ENCODE peak calls at places on chromosomes 16 and 17, in nine cellular contexts. U is fibroblast of pulmonary artery, W is IMR-90, C is neural progenitor cell, A is bronchial epithelial cell, Y is AG04450, B is breast epithelium, L is tibial artery, P is heart right ventricle. H is an unnamed sample.

GRCh38 chr16:85279874-85280545 is 167.7 kb upstream of the CIBAR2 start:
- DNase-seq in U (peak), W (no peak), C (no peak), A (no peak), Y (no peak), B (no peak), L (peak), P (peak), H (peak)

GRCh38 chr17:19015428-19015827 is 10.9 kb upstream of the FAM83G start:
- DNase-seq in U (no peak), W (no peak), C (no peak), A (no peak), Y (no peak), B (no peak), L (no peak), P (no peak), H (no peak)

GRCh38 chr16:85324506-85324905 is 212.2 kb upstream of the CIBAR2 start:
- DNase-seq in U (no peak), W (no peak), C (no peak), A (no peak), Y (no peak), B (no peak), L (no peak), P (no peak), H (no peak)

GRCh38 chr17:69239611-69240010 is 11.0 kb upstream of the ABCA10 start:
- DNase-seq in U (no peak), W (no peak), C (no peak), A (no peak), Y (no peak), B (no peak), L (no peak), P (no peak), H (no peak)

GRCh38 chr16:30774367-30775130 is 12.4 kb downstream of the RNF40 start:
- DNase-seq in U (no peak), W (no peak), C (peak), A (no peak), Y (no peak), B (no peak), L (no peak), P (no peak), H (no peak)

GRCh38 chr17:71830916-71831315 is 289.9 kb upstream of the SOX9 start:
- DNase-seq in U (no peak), W (no peak), C (peak), A (no peak), Y (no peak), B (no peak), L (no peak), P (no peak), H (no peak)

GRCh38 chr17:44651228-44651627 is 5.0 kb upstream of the MEIOC start:
- DNase-seq in U (no peak), W (no peak), C (no peak), A (no peak), Y (no peak), B (no peak), L (no peak), P (no peak), H (no peak)

GRCh38 chr16:7688811-7689210 is 356.2 kb downstream of the RBFOX1 start:
- DNase-seq in U (no peak), W (no peak), C (no peak), A (no peak), Y (no peak), B (no peak), L (no peak), P (no peak), H (no peak)

GRCh38 chr17:68033636-68034451 is 1.7 kb upstream of the KPNA2 start:
- DNase-seq in U (peak), W (peak), C (peak), A (peak), Y (no peak), B (no peak), L (no peak), P (no peak), H (peak)

GRCh38 chr16:12576878-12577277 is 226.8 kb downstream of the CPPED1 start:
- DNase-seq in U (no peak), W (no peak), C (no peak), A (no peak), Y (no peak), B (peak), L (no peak), P (no peak), H (no peak)

GRCh38 chr16:65737831-65738230 is 616.0 kb upstream of the CDH11 start:
- DNase-seq in U (no peak), W (no peak), C (peak), A (no peak), Y (no peak), B (no peak), L (no peak), P (no peak), H (no peak)

GRCh38 chr17:59761385-59762021 is 54.0 kb downstream of the VMP1 start:
- DNase-seq in U (peak), W (peak), C (peak), A (no peak), Y (peak), B (no peak), L (no peak), P (no peak), H (peak)

DNA sequence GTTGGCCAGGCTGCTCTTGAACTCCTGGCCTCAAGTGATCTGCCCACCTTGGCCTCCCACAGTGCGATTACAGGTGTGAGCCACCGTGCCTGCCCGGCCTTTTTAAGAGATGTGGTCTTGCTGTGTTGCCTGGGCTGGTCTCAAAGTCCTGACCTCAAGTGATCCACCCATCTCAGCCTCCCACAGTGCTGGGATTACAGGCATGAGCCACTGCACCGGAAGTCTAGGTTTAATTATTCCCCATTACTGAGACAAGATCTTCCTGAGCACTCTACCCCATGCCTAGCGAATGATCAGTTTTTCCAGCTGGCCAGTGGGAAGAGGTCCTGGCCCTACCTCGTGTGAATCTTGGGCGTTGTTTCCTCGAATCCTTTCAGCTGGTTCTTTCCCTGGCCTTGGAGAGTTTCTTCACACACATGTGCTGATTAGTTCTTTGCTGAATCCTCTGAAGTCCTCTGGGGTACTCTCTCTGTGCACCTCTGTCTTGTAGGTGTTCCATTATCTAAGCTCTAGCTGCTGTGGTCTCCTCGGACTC is 18.9 kb downstream of the C16orf54 start:
- DNase-seq in U (no peak), W (no peak), C (no peak), A (no peak), Y (no peak), B (no peak), L (no peak), P (no peak), H (no peak)
- H3K4me3 ChIP-seq in U (no peak), W (no peak), C (no peak), A (no peak), Y (no peak), B (no peak), L (no peak), P (no peak), H (no peak)

DNA sequence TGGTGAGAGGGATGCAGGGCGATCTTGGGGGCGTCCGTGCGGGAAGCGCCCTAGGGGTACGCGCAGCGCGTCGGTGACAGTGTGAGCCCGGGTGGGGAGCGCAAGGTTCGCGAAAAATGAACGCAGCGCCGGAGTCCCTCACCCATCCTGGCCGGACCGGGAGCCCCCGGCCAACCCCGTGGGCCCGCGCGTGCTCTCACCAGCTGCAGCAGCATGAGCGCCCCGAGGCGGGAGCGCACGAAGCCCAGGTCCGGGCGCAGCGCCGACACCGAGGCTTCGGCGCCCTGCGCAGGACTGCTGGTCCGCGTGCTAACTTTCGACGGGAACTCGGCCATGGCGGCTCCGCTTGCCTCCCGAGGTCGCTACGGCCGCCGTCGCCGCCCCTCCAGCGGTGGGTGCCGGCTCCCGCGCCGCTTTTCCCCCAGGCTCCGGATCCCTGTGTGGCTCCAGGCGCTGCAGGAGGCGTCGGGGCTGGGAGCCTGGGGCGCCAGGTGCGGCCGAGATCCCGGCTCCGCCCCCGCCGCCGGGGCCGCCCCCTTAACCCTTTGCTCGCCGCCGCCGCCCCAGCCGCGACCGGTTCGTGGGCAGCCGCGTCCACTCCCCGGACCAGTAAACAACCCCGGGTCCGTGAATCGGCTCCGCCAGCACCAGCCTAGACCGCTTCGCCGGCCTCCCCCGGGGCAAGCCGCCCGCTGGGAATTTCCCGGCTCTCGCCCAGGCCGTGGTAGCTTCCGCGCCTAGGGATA is at the start of gene PLLP:
- DNase-seq in U (no peak), W (peak), C (peak), A (no peak), Y (no peak), B (no peak), L (no peak), P (peak), H (peak)
- TF ChIP-seq CTCF in U (no peak), W (no peak), C (no peak), A (no peak), Y (no peak), B (no peak), L (no peak), P (no peak), H (no peak)

DNA sequence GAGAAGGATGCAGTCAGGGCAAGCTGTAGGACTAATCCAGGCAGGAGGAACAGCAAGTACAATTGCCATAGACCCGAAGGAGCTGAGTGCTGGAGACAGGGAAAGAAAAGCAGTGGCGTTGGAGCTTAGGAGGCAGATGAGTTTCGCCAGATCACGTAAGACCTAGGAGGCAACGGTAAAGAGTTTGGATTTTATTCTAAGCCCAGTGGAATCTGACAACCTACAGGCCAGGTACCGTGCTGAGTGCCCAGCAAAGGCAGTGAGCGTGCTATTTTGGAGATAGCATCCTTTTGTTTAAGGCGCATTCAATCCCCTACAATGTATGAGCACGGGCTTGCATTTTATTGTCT is 1.2 kb downstream of the USP43 start:
- DNase-seq in U (no peak), W (no peak), C (peak), A (no peak), Y (no peak), B (no peak), L (no peak), P (no peak), H (no peak)
- H3K4me3 ChIP-seq in U (no peak), W (no peak), C (peak), A (peak), Y (no peak), B (peak), L (no peak), P (no peak), H (peak)

GRCh38 chr17:76529643-76530488 is 7.6 kb downstream of the CYGB start:
- DNase-seq in U (peak), W (peak), C (peak), A (no peak), Y (no peak), B (peak), L (peak), P (peak), H (peak)

GRCh38 chr17:76528528-76529223 is 8.8 kb downstream of the CYGB start:
- DNase-seq in U (peak), W (peak), C (no peak), A (no peak), Y (no peak), B (no peak), L (peak), P (peak), H (peak)

GRCh38 chr17:76527430-76528111 is 9.9 kb downstream of the CYGB start:
- DNase-seq in U (peak), W (peak), C (peak), A (peak), Y (no peak), B (no peak), L (no peak), P (peak), H (peak)

GRCh38 chr17:76529224-76529642 is 8.3 kb downstream of the CYGB start:
- DNase-seq in U (peak), W (peak), C (no peak), A (peak), Y (no peak), B (peak), L (peak), P (peak), H (peak)

DNA sequence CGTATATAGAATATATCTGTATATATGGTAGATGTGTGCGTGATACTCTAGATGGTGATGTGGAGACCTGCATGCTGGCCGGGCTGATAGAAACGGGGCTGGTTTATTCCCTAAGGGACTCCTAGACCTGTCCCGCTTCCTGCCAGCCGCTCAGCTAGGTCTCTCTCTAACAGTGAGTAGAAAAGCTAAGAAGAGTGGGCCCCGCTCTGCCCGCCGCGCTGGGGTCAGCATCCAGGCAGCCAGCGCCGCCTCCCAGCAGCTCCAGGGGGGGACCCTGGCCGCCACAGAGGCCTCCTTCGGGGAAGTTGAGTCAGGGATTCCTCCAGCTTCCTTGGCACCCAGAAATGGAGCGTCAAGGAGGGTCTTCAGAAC is 9.4 kb downstream of the CYGB start:
- DNase-seq in U (no peak), W (peak), C (no peak), A (no peak), Y (no peak), B (no peak), L (no peak), P (peak), H (no peak)
- TF ChIP-seq CTCF in U (no peak), W (no peak), C (no peak), A (no peak), Y (no peak), B (no peak), L (no peak), P (no peak), H (no peak)

GRCh38 chr17:42113293-42114069 is 967 bp upstream of the DHX58 start:
- DNase-seq in U (no peak), W (no peak), C (no peak), A (no peak), Y (no peak), B (no peak), L (no peak), P (no peak), H (no peak)
- H3K4me3 ChIP-seq in U (no peak), W (no peak), C (no peak), A (no peak), Y (no peak), B (peak), L (no peak), P (no peak), H (no peak)

DNA sequence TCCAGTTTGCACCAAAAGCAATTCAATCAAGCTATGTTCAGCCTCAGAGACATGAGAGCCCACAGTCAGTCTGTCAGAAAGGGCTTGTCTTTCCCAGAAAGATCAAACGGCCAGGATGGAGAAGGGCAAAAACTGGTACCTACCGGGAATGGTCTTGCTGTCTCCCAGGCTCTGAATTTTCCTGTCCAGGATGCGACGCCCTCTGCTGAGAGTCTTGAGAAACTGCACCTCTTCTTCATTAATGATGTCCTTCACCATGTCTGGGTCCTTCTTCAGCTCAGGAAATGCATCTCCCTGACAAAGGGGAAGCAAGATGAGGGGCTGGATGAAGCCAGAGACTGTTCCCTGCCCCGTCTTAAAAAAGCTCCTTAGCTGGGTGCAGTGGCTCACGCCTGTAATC is 15.8 kb upstream of the EXOSC6 start:
- DNase-seq in U (peak), W (peak), C (peak), A (peak), Y (no peak), B (no peak), L (no peak), P (no peak), H (peak)
- TF ChIP-seq CTCF in U (peak), W (peak), C (peak), A (peak), Y (peak), B (peak), L (peak), P (peak), H (peak)

GRCh38 chr16:2516391-2517240 is 2.9 kb downstream of the ATP6V0C start:
- DNase-seq in U (no peak), W (peak), C (no peak), A (peak), Y (no peak), B (no peak), L (no peak), P (peak), H (no peak)
- H3K4me3 ChIP-seq in U (peak), W (no peak), C (no peak), A (peak), Y (peak), B (peak), L (peak), P (peak), H (peak)